ENCODE peak calls at places on chromosomes 11 and 22, in four cellular contexts. U is HepG2, W is K562, P is GM12878. J is an unnamed sample.

GRCh38 chr11:90134420-90135003 is at the start of gene NAALAD2:
- DNase-seq in U (peak), W (peak), P (no peak), J (peak)

GRCh38 chr11:28835790-28836189 is 727.6 kb downstream of the METTL15 start:
- DNase-seq in U (no peak), W (no peak), P (no peak), J (no peak)

GRCh38 chr11:2143652-2144548 is 4.7 kb upstream of the IGF2 start:
- DNase-seq in U (no peak), W (no peak), P (no peak), J (no peak)

GRCh38 chr11:34468209-34468841 is 29.6 kb downstream of the CAT start:
- DNase-seq in U (peak), W (peak), P (no peak), J (peak)

GRCh38 chr11:104637652-104638170 is 260.5 kb downstream of the CASP12 start:
- DNase-seq in U (no peak), W (no peak), P (no peak), J (no peak)

GRCh38 chr22:17121235-17122195 is at the start of gene TMEM121B:
- DNase-seq in U (no peak), W (peak), P (no peak), J (peak)

GRCh38 chr11:110896358-110896757 is 184.1 kb upstream of the ARHGAP20 start:
- DNase-seq in U (no peak), W (no peak), P (no peak), J (no peak)

GRCh38 chr11:40338739-40339138 is 1120.7 kb downstream of the LRRC4C start:
- DNase-seq in U (no peak), W (no peak), P (no peak), J (no peak)

GRCh38 chr11:31817621-31818493 is 6.7 kb upstream of the PAX6 start:
- DNase-seq in U (no peak), W (no peak), P (no peak), J (peak)

GRCh38 chr22:50009251-50009650 is 3.3 kb downstream of the IL17REL start:
- DNase-seq in U (no peak), W (no peak), P (no peak), J (no peak)

GRCh38 chr22:21972293-21972779 is 10.3 kb downstream of the TOP3B start:
- DNase-seq in U (peak), W (peak), P (no peak), J (no peak)

GRCh38 chr11:26297179-26297970 is 34.6 kb upstream of the ANO3 start:
- DNase-seq in U (peak), W (peak), P (no peak), J (no peak)

GRCh38 chr22:27431896-27432295 is 369.7 kb downstream of the MN1 start:
- DNase-seq in U (no peak), W (no peak), P (no peak), J (no peak)

GRCh38 chr22:32206774-32207758 is 2.2 kb upstream of the RFPL2 start:
- DNase-seq in U (peak), W (peak), P (no peak), J (peak)

GRCh38 chr11:95524328-95525036 is 265.1 kb downstream of the FAM76B start:
- DNase-seq in U (no peak), W (no peak), P (no peak), J (no peak)

GRCh38 chr11:33452806-33453205 is 195.6 kb downstream of the HIPK3 start:
- DNase-seq in U (no peak), W (no peak), P (no peak), J (no peak)

GRCh38 chr22:19761500-19762314 is 1.1 kb downstream of the TBX1 start:
- DNase-seq in U (peak), W (peak), P (no peak), J (no peak)

GRCh38 chr11:122248939-122249338 is 132.9 kb upstream of the BLID start:
- DNase-seq in U (no peak), W (no peak), P (no peak), J (no peak)

GRCh38 chr22:42621505-42622002 is 6.9 kb upstream of the POLDIP3 start:
- DNase-seq in U (peak), W (peak), P (no peak), J (peak)

GRCh38 chr11:93921695-93922468 is 71.5 kb upstream of the VSTM5 start:
- DNase-seq in U (peak), W (peak), P (peak), J (peak)

GRCh38 chr11:11973361-11973800 is 35.0 kb downstream of the DKK3 start:
- DNase-seq in U (no peak), W (no peak), P (no peak), J (peak)

GRCh38 chr11:64361659-64362058 is 2.7 kb downstream of the RPS6KA4 start:
- DNase-seq in U (no peak), W (no peak), P (no peak), J (no peak)

GRCh38 chr11:2833938-2834892 is 51.4 kb downstream of the CDKN1C start:
- DNase-seq in U (no peak), W (no peak), P (no peak), J (no peak)

GRCh38 chr11:94151903-94152677 is 23.4 kb downstream of the PANX1 start:
- DNase-seq in U (peak), W (peak), P (no peak), J (no peak)

GRCh38 chr11:111388842-111389241 is 9.8 kb upstream of the POU2AF1 start:
- DNase-seq in U (no peak), W (no peak), P (no peak), J (no peak)

GRCh38 chr11:92224394-92225205 is at the start of gene FAT3:
- DNase-seq in U (no peak), W (no peak), P (no peak), J (no peak)

GRCh38 chr11:14971865-14972580 is at the start of gene CALCA:
- DNase-seq in U (no peak), W (no peak), P (no peak), J (no peak)

GRCh38 chr11:61102667-61103491 is 590 bp downstream of the CD5 start:
- DNase-seq in U (no peak), W (no peak), P (no peak), J (no peak)

GRCh38 chr22:47292546-47293320 is 530.3 kb downstream of the TBC1D22A start:
- DNase-seq in U (no peak), W (no peak), P (no peak), J (no peak)

GRCh38 chr11:119759324-119759723 is 30.3 kb upstream of the NECTIN1 start:
- DNase-seq in U (no peak), W (peak), P (no peak), J (no peak)

GRCh38 chr22:30228509-30229359 is 17.8 kb downstream of the LIF start:
- DNase-seq in U (no peak), W (no peak), P (no peak), J (no peak)

GRCh38 chr22:21761994-21762680 is 26.5 kb upstream of the YPEL1 start:
- DNase-seq in U (no peak), W (no peak), P (no peak), J (no peak)

GRCh38 chr11:13104619-13105236 is 95.6 kb downstream of the RASSF10 start:
- DNase-seq in U (peak), W (peak), P (no peak), J (no peak)

GRCh38 chr11:44484211-44484610 is 81.3 kb upstream of the CD82 start:
- DNase-seq in U (peak), W (peak), P (no peak), J (no peak)

GRCh38 chr11:60485987-60486386 is 6.6 kb upstream of the MS4A12 start:
- DNase-seq in U (peak), W (peak), P (peak), J (peak)

GRCh38 chr11:65419460-65419772 is 3.2 kb upstream of the NEAT1 start:
- DNase-seq in U (no peak), W (no peak), P (no peak), J (no peak)
- TF ChIP-seq HDAC6 in U (peak), W (no peak), P (no peak), J (no peak)

GRCh38 chr11:109140857-109141515 is 281.0 kb upstream of the C11orf87 start:
- DNase-seq in U (no peak), W (no peak), P (no peak), J (no peak)

GRCh38 chr11:109140426-109140825 is 281.6 kb upstream of the C11orf87 start:
- DNase-seq in U (no peak), W (no peak), P (no peak), J (no peak)

GRCh38 chr11:109150603-109151002 is 271.4 kb upstream of the C11orf87 start:
- DNase-seq in U (no peak), W (no peak), P (no peak), J (no peak)

GRCh38 chr11:109145287-109145686 is 276.7 kb upstream of the C11orf87 start:
- DNase-seq in U (no peak), W (no peak), P (no peak), J (no peak)
- TF ChIP-seq RAD21 in U (no peak), W (no peak), P (no peak), J (no peak)

DNA sequence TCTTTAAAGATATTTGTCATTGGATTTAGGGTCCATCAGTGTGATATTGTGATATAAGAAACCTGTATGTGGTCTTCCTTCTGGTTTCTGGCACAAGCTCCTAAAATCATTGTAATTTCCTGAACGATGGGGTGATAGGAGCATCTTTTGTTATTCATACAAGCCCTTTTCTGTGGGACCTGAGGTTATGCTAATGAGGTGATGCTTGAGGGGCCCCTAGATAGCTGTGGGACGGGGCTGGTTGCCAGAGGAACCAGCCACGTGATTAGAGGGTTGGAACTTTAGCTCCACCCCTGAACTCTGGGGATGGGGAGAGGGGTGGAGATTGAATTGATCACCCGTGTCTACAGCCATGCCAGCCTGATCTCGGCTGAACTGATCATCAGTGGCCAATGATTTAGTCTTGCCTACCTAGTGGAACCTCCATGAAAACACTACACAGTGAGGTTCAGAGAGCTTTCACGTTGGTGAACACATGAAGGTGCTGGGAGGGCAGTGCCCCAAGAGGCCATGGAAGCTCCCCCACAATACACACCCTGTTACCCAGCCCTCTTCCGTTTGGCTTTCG is 62.8 kb downstream of the BCR start:
- DNase-seq in U (no peak), W (peak), P (peak), J (peak)
- TF ChIP-seq RFX5 in U (no peak), W (no peak), P (no peak), J (no peak)

GRCh38 chr22:35472488-35472887 is 68.1 kb upstream of the RASD2 start:
- DNase-seq in U (no peak), W (no peak), P (no peak), J (no peak)

GRCh38 chr22:35475545-35475944 is 65.1 kb upstream of the RASD2 start:
- DNase-seq in U (no peak), W (no peak), P (no peak), J (no peak)

GRCh38 chr22:35473971-35474370 is 66.7 kb upstream of the RASD2 start:
- DNase-seq in U (no peak), W (no peak), P (no peak), J (no peak)

GRCh38 chr22:35467788-35468187 is 67.8 kb downstream of the MCM5 start:
- DNase-seq in U (no peak), W (no peak), P (no peak), J (no peak)

DNA sequence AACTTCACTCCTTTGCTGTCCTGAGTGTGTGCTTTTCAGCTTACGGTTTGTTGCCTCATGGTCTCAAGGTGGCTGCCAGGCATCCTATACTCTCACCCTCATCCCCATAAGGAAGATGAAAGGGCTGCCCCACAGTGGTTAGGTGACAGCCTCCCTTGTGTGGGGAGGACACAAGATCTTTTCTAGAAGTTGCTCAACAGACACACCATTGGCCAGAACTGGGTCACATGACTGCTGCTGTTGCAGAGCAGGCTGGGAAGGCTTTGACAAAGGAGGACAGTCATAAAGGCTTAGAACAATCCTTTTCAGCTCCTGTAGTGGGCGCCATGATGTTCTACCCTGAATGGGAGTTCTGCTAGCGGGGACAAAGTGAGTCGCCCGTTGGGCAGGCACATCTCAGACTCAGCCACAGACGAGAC is 69.7 kb upstream of the RASD2 start:
- DNase-seq in U (peak), W (peak), P (no peak), J (no peak)
- TF ChIP-seq HDAC6 in U (no peak), W (no peak), P (no peak), J (no peak)

DNA sequence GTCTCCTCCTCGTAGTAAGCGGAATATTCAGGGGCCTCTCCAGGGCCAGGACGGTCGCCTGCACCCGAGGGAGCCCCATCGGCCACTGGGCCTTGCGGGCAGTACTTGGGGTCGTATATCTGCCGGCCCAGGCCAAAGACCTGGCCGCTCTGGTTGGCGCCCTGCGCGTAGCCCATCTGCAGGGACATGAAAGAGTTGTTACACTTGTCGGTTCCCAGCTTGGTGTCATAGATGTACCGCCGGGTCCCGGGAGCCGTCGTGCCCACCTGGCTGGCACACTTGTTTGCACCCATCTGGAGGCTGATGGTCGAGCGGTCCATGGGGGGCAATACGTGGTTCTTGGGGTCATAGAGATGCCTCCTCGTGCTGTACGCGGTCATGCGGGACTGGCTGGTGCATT is 19.4 kb upstream of the SPATA19 start:
- DNase-seq in U (no peak), W (no peak), P (no peak), J (no peak)
- TF ChIP-seq RAD21 in U (no peak), W (no peak), P (no peak), J (no peak)

GRCh38 chr11:43123443-43123842 is 188.4 kb upstream of the API5 start:
- DNase-seq in U (no peak), W (no peak), P (no peak), J (no peak)

GRCh38 chr11:43124272-43124920 is 187.4 kb upstream of the API5 start:
- DNase-seq in U (no peak), W (no peak), P (no peak), J (no peak)

GRCh38 chr11:43116071-43116470 is 195.7 kb upstream of the API5 start:
- DNase-seq in U (no peak), W (no peak), P (no peak), J (no peak)

DNA sequence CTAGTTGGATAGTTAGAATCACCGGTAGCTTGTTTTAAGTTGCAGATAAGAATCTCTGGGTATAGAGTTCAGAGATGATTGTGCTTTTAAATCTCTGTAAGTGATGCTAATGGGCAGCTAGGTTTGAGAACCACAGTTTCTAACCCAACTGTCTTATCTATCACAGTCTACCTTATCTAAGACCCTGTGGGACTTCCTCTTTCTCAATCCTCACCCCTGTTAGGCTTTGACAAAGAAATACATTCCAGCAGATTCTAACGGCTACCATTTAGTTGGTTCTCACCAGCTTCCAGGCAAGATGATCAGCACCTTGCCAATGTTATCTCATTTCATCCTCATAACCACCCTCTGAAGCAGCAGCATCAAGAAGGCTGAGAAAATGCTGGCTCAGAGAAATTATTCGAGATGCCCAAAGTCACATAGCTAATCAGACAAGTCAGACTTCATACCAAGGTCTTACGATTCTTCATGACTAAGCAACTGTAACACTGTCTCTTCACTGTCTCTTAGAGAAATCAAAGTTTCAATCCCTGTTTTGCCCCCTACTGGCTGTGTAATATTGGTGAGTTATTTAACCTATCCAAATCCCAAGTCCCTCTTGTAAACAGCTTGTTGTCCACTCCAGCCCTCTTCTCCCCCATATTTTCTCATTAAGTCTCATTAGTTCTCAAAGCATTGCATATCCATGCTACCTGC is 192.4 kb upstream of the API5 start:
- DNase-seq in U (no peak), W (no peak), P (no peak), J (no peak)
- TF ChIP-seq RFX5 in U (no peak), W (no peak), P (no peak), J (no peak)

J was measured in H1.